ENCODE peak calls at places on chromosomes 5 and 9, in four cellular contexts. One of them, this sample, is unnamed. For H3K4me1, the result is how much of the 10 kb centered on the place peaks cover.

GRCh38 chr5:13276143-13276542 is 668.3 kb downstream of the DNAH5 start:
- DNase-seq in IMR-90: no peak
- DNase-seq in OCI-LY7: no peak
- DNase-seq in CD4-positive, CD25-positive, alpha-beta regulatory T cell: no peak
- DNase-seq in this sample: no peak

GRCh38 chr9:13175732-13176131 is 103.8 kb downstream of the MPDZ start:
- DNase-seq in CD4-positive, CD25-positive, alpha-beta regulatory T cell: no peak
- DNase-seq in OCI-LY7: no peak
- DNase-seq in IMR-90: no peak
- DNase-seq in this sample: no peak

GRCh38 chr5:56414056-56414455 is 180.9 kb upstream of the ANKRD55 start:
- DNase-seq in CD4-positive, CD25-positive, alpha-beta regulatory T cell: no peak
- DNase-seq in IMR-90: no peak
- DNase-seq in OCI-LY7: peak
- DNase-seq in this sample: no peak

GRCh38 chr5:8057764-8058163 is 188.8 kb downstream of the MTRR start:
- DNase-seq in CD4-positive, CD25-positive, alpha-beta regulatory T cell: no peak
- DNase-seq in OCI-LY7: no peak
- DNase-seq in IMR-90: peak
- DNase-seq in this sample: no peak

GRCh38 chr5:33901176-33901575 is 9.4 kb upstream of the ADAMTS12 start:
- DNase-seq in CD4-positive, CD25-positive, alpha-beta regulatory T cell: no peak
- DNase-seq in OCI-LY7: no peak
- DNase-seq in IMR-90: peak
- DNase-seq in this sample: no peak

GRCh38 chr5:167381457-167381856 is 910.0 kb upstream of the WWC1 start:
- DNase-seq in CD4-positive, CD25-positive, alpha-beta regulatory T cell: no peak
- DNase-seq in OCI-LY7: no peak
- DNase-seq in IMR-90: no peak
- DNase-seq in this sample: no peak

GRCh38 chr9:76732341-76732958 is 31.8 kb upstream of the PCA3 start:
- DNase-seq in OCI-LY7: no peak
- DNase-seq in CD4-positive, CD25-positive, alpha-beta regulatory T cell: no peak
- DNase-seq in IMR-90: no peak
- DNase-seq in this sample: no peak

GRCh38 chr5:140633081-140633471 is at the start of gene CD14:
- DNase-seq in OCI-LY7: no peak
- DNase-seq in IMR-90: no peak
- DNase-seq in CD4-positive, CD25-positive, alpha-beta regulatory T cell: no peak
- DNase-seq in this sample: no peak

GRCh38 chr9:75010570-75010969 is 17.5 kb downstream of the CARNMT1 start:
- DNase-seq in CD4-positive, CD25-positive, alpha-beta regulatory T cell: peak
- DNase-seq in OCI-LY7: no peak
- DNase-seq in IMR-90: no peak
- DNase-seq in this sample: no peak

GRCh38 chr5:60945760-60946253 is 802 bp downstream of the NDUFAF2 start:
- DNase-seq in OCI-LY7: no peak
- DNase-seq in CD4-positive, CD25-positive, alpha-beta regulatory T cell: no peak
- DNase-seq in IMR-90: peak
- DNase-seq in this sample: no peak

GRCh38 chr9:17229945-17230560 is 95.2 kb downstream of the CNTLN start:
- DNase-seq in OCI-LY7: no peak
- DNase-seq in IMR-90: no peak
- DNase-seq in CD4-positive, CD25-positive, alpha-beta regulatory T cell: no peak
- DNase-seq in this sample: no peak

GRCh38 chr5:141504216-141504615 is 15.3 kb downstream of the PCDHGC5 start:
- DNase-seq in IMR-90: no peak
- DNase-seq in CD4-positive, CD25-positive, alpha-beta regulatory T cell: no peak
- DNase-seq in OCI-LY7: peak
- DNase-seq in this sample: no peak

GRCh38 chr5:68550031-68550430 is 334.5 kb downstream of the PIK3R1 start:
- DNase-seq in OCI-LY7: no peak
- DNase-seq in CD4-positive, CD25-positive, alpha-beta regulatory T cell: no peak
- DNase-seq in IMR-90: no peak
- DNase-seq in this sample: no peak

GRCh38 chr5:167945542-167946384 is 345.7 kb upstream of the WWC1 start:
- DNase-seq in CD4-positive, CD25-positive, alpha-beta regulatory T cell: no peak
- DNase-seq in IMR-90: peak
- DNase-seq in OCI-LY7: no peak
- DNase-seq in this sample: no peak

GRCh38 chr5:112475747-112476435 is 56.8 kb upstream of the EPB41L4A start:
- DNase-seq in IMR-90: no peak
- DNase-seq in CD4-positive, CD25-positive, alpha-beta regulatory T cell: no peak
- DNase-seq in OCI-LY7: no peak
- DNase-seq in this sample: no peak

GRCh38 chr5:72509401-72509800 is 2.2 kb upstream of the ZNF366 start:
- DNase-seq in CD4-positive, CD25-positive, alpha-beta regulatory T cell: no peak
- DNase-seq in IMR-90: no peak
- DNase-seq in OCI-LY7: no peak
- DNase-seq in this sample: no peak

GRCh38 chr5:109410389-109411174 is 808 bp upstream of the PJA2 start:
- DNase-seq in OCI-LY7: peak
- DNase-seq in IMR-90: peak
- DNase-seq in CD4-positive, CD25-positive, alpha-beta regulatory T cell: no peak
- DNase-seq in this sample: peak

GRCh38 chr5:139670369-139671095 is 22.4 kb downstream of the CXXC5 start:
- DNase-seq in OCI-LY7: peak
- DNase-seq in IMR-90: no peak
- DNase-seq in CD4-positive, CD25-positive, alpha-beta regulatory T cell: peak
- DNase-seq in this sample: no peak

GRCh38 chr9:124818431-124819281 is 34.6 kb upstream of the WDR38 start:
- DNase-seq in OCI-LY7: peak
- DNase-seq in IMR-90: peak
- DNase-seq in CD4-positive, CD25-positive, alpha-beta regulatory T cell: no peak
- DNase-seq in this sample: no peak

GRCh38 chr5:171850354-171850947 is 64.8 kb downstream of the SMIM23 start:
- DNase-seq in IMR-90: no peak
- DNase-seq in CD4-positive, CD25-positive, alpha-beta regulatory T cell: no peak
- DNase-seq in OCI-LY7: peak
- DNase-seq in this sample: no peak

GRCh38 chr5:169288066-169288753 is 12.7 kb downstream of the SLIT3 start:
- DNase-seq in CD4-positive, CD25-positive, alpha-beta regulatory T cell: no peak
- DNase-seq in OCI-LY7: no peak
- DNase-seq in IMR-90: no peak
- DNase-seq in this sample: no peak

GRCh38 chr5:169286572-169287325 is 14.2 kb downstream of the SLIT3 start:
- DNase-seq in IMR-90: no peak
- DNase-seq in CD4-positive, CD25-positive, alpha-beta regulatory T cell: no peak
- DNase-seq in OCI-LY7: no peak
- DNase-seq in this sample: no peak

GRCh38 chr5:169289520-169289919 is 11.4 kb downstream of the SLIT3 start:
- DNase-seq in OCI-LY7: no peak
- DNase-seq in CD4-positive, CD25-positive, alpha-beta regulatory T cell: no peak
- DNase-seq in IMR-90: no peak
- DNase-seq in this sample: no peak

GRCh38 chr5:169290895-169291294 is 10.0 kb downstream of the SLIT3 start:
- DNase-seq in CD4-positive, CD25-positive, alpha-beta regulatory T cell: no peak
- DNase-seq in OCI-LY7: no peak
- DNase-seq in IMR-90: no peak
- DNase-seq in this sample: no peak

GRCh38 chr5:169287529-169287928 is 13.4 kb downstream of the SLIT3 start:
- DNase-seq in IMR-90: no peak
- DNase-seq in CD4-positive, CD25-positive, alpha-beta regulatory T cell: no peak
- DNase-seq in OCI-LY7: no peak
- DNase-seq in this sample: no peak
- H3K27ac ChIP-seq in IMR-90: no peak
- H3K27ac ChIP-seq in CD4-positive, CD25-positive, alpha-beta regulatory T cell: no peak
- H3K27ac ChIP-seq in OCI-LY7: no peak
- H3K27ac ChIP-seq in this sample: no peak

GRCh38 chr5:1877434-1878049 is 5.2 kb downstream of the IRX4 start:
- DNase-seq in CD4-positive, CD25-positive, alpha-beta regulatory T cell: no peak
- DNase-seq in OCI-LY7: peak
- DNase-seq in IMR-90: no peak
- DNase-seq in this sample: no peak
- H3K4me1 ChIP-seq in CD4-positive, CD25-positive, alpha-beta regulatory T cell: under half
- H3K4me1 ChIP-seq in OCI-LY7: under half
- H3K4me1 ChIP-seq in IMR-90: under half
- H3K4me1 ChIP-seq in this sample: under half

DNA sequence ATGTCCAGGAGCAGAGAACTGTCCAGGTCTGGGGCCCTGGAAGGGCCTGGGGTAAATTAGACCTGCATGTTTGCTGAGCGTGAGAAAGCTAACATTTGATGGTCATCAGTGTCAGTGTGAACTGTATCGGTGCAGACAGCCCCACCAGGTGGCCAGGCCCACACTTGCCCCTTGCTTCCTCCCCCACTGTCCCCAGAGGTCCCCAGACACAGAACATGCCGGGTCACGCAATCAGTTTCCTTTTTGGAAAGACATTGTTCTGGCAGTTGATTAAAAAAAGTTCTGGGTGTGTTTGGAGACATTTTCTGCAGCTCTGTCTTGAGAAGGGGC is 1.5 kb downstream of the NKD2 start:
- DNase-seq in IMR-90: no peak
- DNase-seq in OCI-LY7: no peak
- DNase-seq in CD4-positive, CD25-positive, alpha-beta regulatory T cell: no peak
- DNase-seq in this sample: no peak
- H3K4me3 ChIP-seq in IMR-90: no peak
- H3K4me3 ChIP-seq in OCI-LY7: no peak
- H3K4me3 ChIP-seq in CD4-positive, CD25-positive, alpha-beta regulatory T cell: no peak
- H3K4me3 ChIP-seq in this sample: no peak

DNA sequence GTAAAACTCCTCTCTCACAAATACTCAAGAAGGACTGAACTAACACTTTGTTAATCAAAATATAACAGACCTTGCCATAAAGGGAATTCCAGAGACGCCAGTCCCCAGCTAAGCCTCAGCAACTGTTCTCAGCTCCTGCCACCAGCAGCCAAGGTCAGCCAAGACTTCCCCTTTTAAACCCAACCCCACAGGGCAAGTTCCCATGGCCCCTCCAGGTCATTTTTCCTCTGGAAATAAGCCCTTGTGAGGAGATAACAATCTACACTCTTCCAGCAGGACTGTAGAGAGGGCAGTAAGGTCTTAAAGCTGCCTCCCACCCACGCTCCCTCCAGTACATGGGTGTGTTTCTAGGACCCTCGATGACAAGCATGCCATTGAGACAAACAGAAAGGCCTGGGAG is 78.3 kb downstream of the DPYSL3 start:
- DNase-seq in CD4-positive, CD25-positive, alpha-beta regulatory T cell: no peak
- DNase-seq in IMR-90: no peak
- DNase-seq in OCI-LY7: no peak
- DNase-seq in this sample: no peak
- H3K27ac ChIP-seq in CD4-positive, CD25-positive, alpha-beta regulatory T cell: no peak
- H3K27ac ChIP-seq in IMR-90: no peak
- H3K27ac ChIP-seq in OCI-LY7: no peak
- H3K27ac ChIP-seq in this sample: no peak

GRCh38 chr5:16891043-16891442 is 45.0 kb downstream of the MYO10 start:
- DNase-seq in CD4-positive, CD25-positive, alpha-beta regulatory T cell: no peak
- DNase-seq in OCI-LY7: no peak
- DNase-seq in IMR-90: no peak
- DNase-seq in this sample: no peak
- H3K4me1 ChIP-seq in CD4-positive, CD25-positive, alpha-beta regulatory T cell: under half
- H3K4me1 ChIP-seq in OCI-LY7: under half
- H3K4me1 ChIP-seq in IMR-90: under half
- H3K4me1 ChIP-seq in this sample: under half

DNA sequence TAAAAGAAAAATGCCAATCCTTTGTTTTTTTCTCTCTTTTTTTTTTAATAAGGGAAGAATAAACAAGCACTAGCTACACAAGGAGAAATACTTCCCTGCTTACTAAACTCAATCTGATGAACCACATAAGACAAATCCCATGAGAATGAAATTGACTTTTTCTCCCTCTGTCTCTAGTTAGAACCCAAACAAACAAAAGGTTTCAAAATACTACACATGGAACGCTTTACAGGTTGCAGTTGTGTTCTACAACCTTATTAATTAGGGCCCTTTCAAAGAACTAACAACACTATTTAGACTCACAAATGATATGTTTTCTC is 124.5 kb downstream of the PDE4D start:
- DNase-seq in CD4-positive, CD25-positive, alpha-beta regulatory T cell: no peak
- DNase-seq in IMR-90: no peak
- DNase-seq in OCI-LY7: no peak
- DNase-seq in this sample: no peak
- H3K4me3 ChIP-seq in CD4-positive, CD25-positive, alpha-beta regulatory T cell: peak
- H3K4me3 ChIP-seq in IMR-90: no peak
- H3K4me3 ChIP-seq in OCI-LY7: no peak
- H3K4me3 ChIP-seq in this sample: no peak

GRCh38 chr9:98107926-98108325 is 11.1 kb downstream of the TRIM14 start:
- DNase-seq in CD4-positive, CD25-positive, alpha-beta regulatory T cell: peak
- DNase-seq in OCI-LY7: peak
- DNase-seq in IMR-90: no peak
- DNase-seq in this sample: no peak
- H3K27ac ChIP-seq in CD4-positive, CD25-positive, alpha-beta regulatory T cell: peak
- H3K27ac ChIP-seq in OCI-LY7: peak
- H3K27ac ChIP-seq in IMR-90: no peak
- H3K27ac ChIP-seq in this sample: peak

DNA sequence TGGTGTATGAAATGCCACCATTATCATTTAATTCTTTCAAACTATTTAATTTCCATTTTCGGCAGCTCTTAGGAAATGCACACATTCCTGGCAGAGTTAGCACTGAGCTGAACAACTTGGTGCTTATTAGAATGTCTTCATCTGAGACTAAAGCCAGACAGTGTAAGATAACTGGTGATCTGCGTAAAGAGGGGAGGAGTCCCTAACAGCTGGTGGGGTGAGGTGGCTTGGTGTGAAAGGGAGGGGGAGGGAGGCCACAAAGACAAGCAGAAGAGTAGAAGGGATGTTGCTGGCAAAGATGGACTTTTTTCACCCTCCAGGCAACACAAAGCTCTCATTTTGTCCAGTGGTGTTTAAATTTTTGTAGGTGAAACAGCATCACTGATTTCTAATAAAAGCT is 535.0 kb downstream of the PDE4D start:
- DNase-seq in CD4-positive, CD25-positive, alpha-beta regulatory T cell: no peak
- DNase-seq in IMR-90: peak
- DNase-seq in OCI-LY7: no peak
- DNase-seq in this sample: no peak
- H3K4me1 ChIP-seq in CD4-positive, CD25-positive, alpha-beta regulatory T cell: under half
- H3K4me1 ChIP-seq in IMR-90: under half
- H3K4me1 ChIP-seq in OCI-LY7: under half
- H3K4me1 ChIP-seq in this sample: under half

GRCh38 chr9:134943836-134944235 is 26.1 kb upstream of the FCN1 start:
- DNase-seq in OCI-LY7: no peak
- DNase-seq in IMR-90: no peak
- DNase-seq in CD4-positive, CD25-positive, alpha-beta regulatory T cell: no peak
- DNase-seq in this sample: no peak

GRCh38 chr9:134944351-134944802 is 26.7 kb upstream of the FCN1 start:
- DNase-seq in IMR-90: no peak
- DNase-seq in CD4-positive, CD25-positive, alpha-beta regulatory T cell: no peak
- DNase-seq in OCI-LY7: no peak
- DNase-seq in this sample: no peak

GRCh38 chr9:134945509-134946275 is 28.0 kb upstream of the FCN1 start:
- DNase-seq in IMR-90: no peak
- DNase-seq in CD4-positive, CD25-positive, alpha-beta regulatory T cell: no peak
- DNase-seq in OCI-LY7: no peak
- DNase-seq in this sample: no peak

GRCh38 chr9:134943411-134943810 is 25.7 kb upstream of the FCN1 start:
- DNase-seq in IMR-90: no peak
- DNase-seq in CD4-positive, CD25-positive, alpha-beta regulatory T cell: no peak
- DNase-seq in OCI-LY7: no peak
- DNase-seq in this sample: no peak

GRCh38 chr9:134944916-134945315 is 27.2 kb upstream of the FCN1 start:
- DNase-seq in CD4-positive, CD25-positive, alpha-beta regulatory T cell: no peak
- DNase-seq in IMR-90: no peak
- DNase-seq in OCI-LY7: no peak
- DNase-seq in this sample: no peak
- H3K4me3 ChIP-seq in CD4-positive, CD25-positive, alpha-beta regulatory T cell: no peak
- H3K4me3 ChIP-seq in IMR-90: no peak
- H3K4me3 ChIP-seq in OCI-LY7: no peak
- H3K4me3 ChIP-seq in this sample: no peak

GRCh38 chr5:9776525-9776924 is 146.4 kb upstream of the TAS2R1 start:
- DNase-seq in IMR-90: peak
- DNase-seq in OCI-LY7: no peak
- DNase-seq in CD4-positive, CD25-positive, alpha-beta regulatory T cell: no peak
- DNase-seq in this sample: no peak
- H3K27ac ChIP-seq in IMR-90: no peak
- H3K27ac ChIP-seq in OCI-LY7: no peak
- H3K27ac ChIP-seq in CD4-positive, CD25-positive, alpha-beta regulatory T cell: no peak
- H3K27ac ChIP-seq in this sample: no peak